ENCODE peak calls at places on chromosomes 16 and 17, in six cellular contexts. X is NCI-H2081, Q is pancreas, T is upper lobe of left lung, M is glutamatergic neuron, R is HCEC 1CT. Y is an unnamed sample.

GRCh38 chr16:21338537-21339268 is 60.6 kb upstream of the CRYM start:
- DNase-seq in X (no peak), Q (no peak), T (no peak), M (no peak), R (no peak), Y (no peak)

GRCh38 chr16:81445143-81445922 is 725 bp downstream of the CMIP start:
- DNase-seq in X (peak; percentile 33), Q (peak; percentile 55), T (peak; percentile 51), M (peak; percentile 51), R (peak; percentile 22), Y (no peak)

GRCh38 chr17:51434434-51435170 is 174.3 kb downstream of the UTP18 start:
- DNase-seq in X (no peak), Q (no peak), T (no peak), M (no peak), R (no peak), Y (no peak)

GRCh38 chr16:9002042-9002441 is 38.3 kb upstream of the USP7 start:
- DNase-seq in X (no peak), Q (no peak), T (no peak), M (no peak), R (no peak), Y (no peak)

GRCh38 chr17:385195-385835 is 32.7 kb upstream of the RPH3AL start:
- DNase-seq in X (no peak), Q (peak; percentile 53), T (no peak), M (peak; percentile 78), R (no peak), Y (peak; percentile 29)

GRCh38 chr16:155031-155398 is 2.6 kb downstream of the HBZ start:
- DNase-seq in X (no peak), Q (no peak), T (no peak), M (no peak), R (no peak), Y (no peak)

GRCh38 chr17:76691379-76692191 is 19.2 kb downstream of the MXRA7 start:
- DNase-seq in X (no peak), Q (no peak), T (no peak), M (no peak), R (no peak), Y (no peak)

GRCh38 chr16:30996324-30996999 is 11.5 kb downstream of the HSD3B7 start:
- DNase-seq in X (no peak), Q (no peak), T (no peak), M (no peak), R (peak; percentile 32), Y (no peak)

GRCh38 chr17:73196500-73196899 is 3.6 kb downstream of the COG1 start:
- DNase-seq in X (peak; percentile 78), Q (peak; percentile 64), T (peak; percentile 46), M (peak; percentile 46), R (no peak), Y (peak; percentile 77)

GRCh38 chr16:87543436-87544191 is 50.8 kb upstream of the ZCCHC14 start:
- DNase-seq in X (no peak), Q (no peak), T (no peak), M (no peak), R (no peak), Y (peak; percentile 63)

GRCh38 chr17:16926061-16926511 is 45.8 kb downstream of the TNFRSF13B start:
- DNase-seq in X (no peak), Q (no peak), T (no peak), M (no peak), R (no peak), Y (no peak)

GRCh38 chr16:46883353-46883689 is 841 bp upstream of the GPT2 start:
- DNase-seq in X (peak; percentile 49), Q (no peak), T (no peak), M (no peak), R (no peak), Y (no peak)

GRCh38 chr17:45310380-45311324 is 6.2 kb downstream of the MAP3K14 start:
- DNase-seq in X (peak; percentile 46), Q (peak; percentile 90), T (peak; percentile 54), M (no peak), R (no peak), Y (no peak)

GRCh38 chr17:9115446-9116265 is 94.3 kb downstream of the NTN1 start:
- DNase-seq in X (no peak), Q (no peak), T (no peak), M (peak; percentile 64), R (peak; percentile 54), Y (peak; percentile 25)

GRCh38 chr17:77467513-77467912 is 326.7 kb downstream of the SEC14L1 start:
- DNase-seq in X (no peak), Q (no peak), T (no peak), M (no peak), R (no peak), Y (no peak)

GRCh38 chr17:79041723-79042420 is 17.9 kb downstream of the C1QTNF1 start:
- DNase-seq in X (no peak), Q (no peak), T (no peak), M (no peak), R (no peak), Y (no peak)

GRCh38 chr16:76464973-76465620 is 187.9 kb downstream of the CNTNAP4 start:
- DNase-seq in X (no peak), Q (no peak), T (no peak), M (no peak), R (no peak), Y (no peak)

GRCh38 chr16:12097523-12098428 is 121.2 kb downstream of the SNX29 start:
- DNase-seq in X (no peak), Q (no peak), T (no peak), M (no peak), R (peak; percentile 75), Y (peak; percentile 4)

GRCh38 chr17:41287050-41287449 is 11.6 kb downstream of the KRTAP9-7 start:
- DNase-seq in X (no peak), Q (no peak), T (no peak), M (no peak), R (no peak), Y (no peak)

GRCh38 chr16:70803354-70803753 is 2.4 kb upstream of the VAC14 start:
- DNase-seq in X (no peak), Q (no peak), T (no peak), M (no peak), R (peak; percentile 27), Y (no peak)

GRCh38 chr17:52681486-52681885 is 523.0 kb upstream of the CA10 start:
- DNase-seq in X (peak; percentile 92), Q (no peak), T (no peak), M (no peak), R (no peak), Y (no peak)

GRCh38 chr16:88453621-88454314 is 688 bp downstream of the ZFPM1 start:
- DNase-seq in X (no peak), Q (no peak), T (no peak), M (no peak), R (peak; percentile 11), Y (no peak)

Y was measured in G401.